ENCODE peak calls at places on chromosomes 4 and X, in ten cellular contexts. Q is CD8-positive, alpha-beta T cell; B is fibroblast of pulmonary artery; W is BJ; Z is heart right ventricle; J is AG10803; E is endothelial cell; V is lung; R is tibial artery; L is choroid plexus epithelial cell. G is an unnamed sample.
A peak's percentile ranks its signal among the peaks of the same experiment; 100 is the strongest.

GRCh38 chr4:26813698-26814097 is 46.9 kb upstream of the STIM2 start:
- DNase-seq in Q (no peak), B (no peak), W (no peak), Z (peak; percentile 16), J (no peak), E (no peak), V (no peak), R (no peak), L (no peak), G (no peak)

GRCh38 chr4:149409186-149410056 is 406.2 kb downstream of the IQCM start:
- DNase-seq in Q (no peak), B (peak; percentile 89), W (peak; percentile 19), Z (peak; percentile 68), J (peak; percentile 94), E (no peak), V (no peak), R (peak; percentile 19), L (peak; percentile 58), G (peak; percentile 73)

GRCh38 chrX:20382082-20382481 is 115.4 kb upstream of the RPS6KA3 start:
- DNase-seq in Q (no peak), B (no peak), W (no peak), Z (no peak), J (no peak), E (no peak), V (no peak), R (no peak), L (no peak), G (no peak)

GRCh38 chr4:142130636-142131035 is 494.3 kb downstream of the IL15 start:
- DNase-seq in Q (no peak), B (no peak), W (no peak), Z (no peak), J (no peak), E (no peak), V (no peak), R (no peak), L (no peak), G (no peak)

GRCh38 chrX:31708116-31708515 is 636.3 kb upstream of the FTHL17 start:
- DNase-seq in Q (no peak), B (peak; percentile 7), W (no peak), Z (no peak), J (no peak), E (no peak), V (no peak), R (no peak), L (peak; percentile 13), G (peak; percentile 4)

GRCh38 chr4:39731908-39732307 is 34.0 kb downstream of the UBE2K start:
- DNase-seq in Q (no peak), B (no peak), W (no peak), Z (no peak), J (no peak), E (no peak), V (no peak), R (no peak), L (no peak), G (no peak)

GRCh38 chrX:85108165-85108564 is 104.5 kb downstream of the APOOL start:
- DNase-seq in Q (no peak), B (no peak), W (no peak), Z (no peak), J (peak; percentile 2), E (no peak), V (no peak), R (no peak), L (no peak), G (peak; percentile 23)

GRCh38 chrX:31934842-31935241 is 863.0 kb upstream of the FTHL17 start:
- DNase-seq in Q (no peak), B (no peak), W (no peak), Z (no peak), J (no peak), E (no peak), V (no peak), R (no peak), L (no peak), G (no peak)

GRCh38 chr4:33746979-33747378 is 2497.3 kb downstream of the ARAP2 start:
- DNase-seq in Q (no peak), B (no peak), W (no peak), Z (no peak), J (peak; percentile 49), E (no peak), V (no peak), R (no peak), L (no peak), G (peak; percentile 43)

GRCh38 chr4:128244379-128244778 is 43.2 kb downstream of the PGRMC2 start:
- DNase-seq in Q (no peak), B (no peak), W (no peak), Z (no peak), J (peak; percentile 51), E (no peak), V (no peak), R (no peak), L (peak; percentile 68), G (peak; percentile 55)

GRCh38 chr4:73679836-73680235 is 59.6 kb upstream of the RASSF6 start:
- DNase-seq in Q (no peak), B (peak; percentile 75), W (peak; percentile 26), Z (no peak), J (peak; percentile 57), E (no peak), V (no peak), R (no peak), L (peak; percentile 38), G (peak; percentile 66)

GRCh38 chrX:11531226-11531625 is 134.5 kb downstream of the ARHGAP6 start:
- DNase-seq in Q (no peak), B (peak; percentile 55), W (no peak), Z (no peak), J (no peak), E (no peak), V (no peak), R (no peak), L (peak; percentile 51), G (no peak)

DNA sequence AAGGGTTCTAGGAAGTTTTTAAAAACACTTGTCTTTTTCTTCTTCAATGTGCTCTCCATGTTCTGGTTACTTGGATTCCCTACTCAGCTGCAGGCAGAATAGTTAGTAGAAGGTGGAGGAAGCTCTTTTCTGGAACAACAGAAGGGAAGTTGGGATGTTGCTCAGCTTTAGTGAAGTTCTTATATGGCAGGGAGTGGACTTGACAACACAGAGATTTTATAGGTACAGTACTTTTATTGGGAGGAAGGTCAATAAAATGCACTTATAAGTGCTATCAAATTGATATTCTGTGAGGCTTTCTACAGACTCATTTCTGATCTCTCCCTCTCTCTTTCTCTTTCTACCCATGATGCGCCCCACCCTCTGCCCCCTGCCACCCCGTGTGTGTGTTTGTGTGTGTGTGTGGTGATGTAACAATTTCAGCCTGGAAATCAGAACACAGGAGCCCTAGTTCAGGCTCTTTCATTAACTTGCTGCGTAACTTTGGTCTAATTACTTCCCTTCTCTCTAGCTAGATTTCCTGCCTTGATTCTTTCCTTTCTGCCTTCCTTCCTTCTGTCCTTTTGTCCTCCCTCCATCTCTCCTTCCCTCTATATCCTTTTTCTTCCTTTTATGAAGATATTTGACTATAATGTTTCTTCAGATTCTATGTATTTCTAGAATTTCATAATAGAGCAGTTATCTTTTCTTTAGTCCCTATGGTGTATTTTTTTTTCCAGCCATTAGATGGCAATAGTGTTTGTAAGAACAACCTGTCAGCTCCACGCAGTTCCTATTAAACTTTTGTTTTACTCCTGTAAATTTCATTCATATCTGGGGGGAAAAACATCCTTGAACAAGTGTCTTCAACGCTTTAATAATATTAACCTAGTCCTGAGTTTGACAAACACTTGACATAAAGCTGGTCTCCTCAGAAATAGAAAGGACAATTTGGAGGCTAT is 37.1 kb downstream of the HEPH start:
- DNase-seq in Q (no peak), B (peak; percentile 43), W (no peak), Z (no peak), J (peak; percentile 32), E (no peak), V (no peak), R (no peak), L (peak; percentile 42), G (no peak)
- TF ChIP-seq CTCF in Q (no peak), B (peak; percentile 35), W (peak; percentile 32), Z (peak; percentile 30), J (peak; percentile 48), E (no peak), V (no peak), R (no peak), L (no peak), G (peak; percentile 39)

DNA sequence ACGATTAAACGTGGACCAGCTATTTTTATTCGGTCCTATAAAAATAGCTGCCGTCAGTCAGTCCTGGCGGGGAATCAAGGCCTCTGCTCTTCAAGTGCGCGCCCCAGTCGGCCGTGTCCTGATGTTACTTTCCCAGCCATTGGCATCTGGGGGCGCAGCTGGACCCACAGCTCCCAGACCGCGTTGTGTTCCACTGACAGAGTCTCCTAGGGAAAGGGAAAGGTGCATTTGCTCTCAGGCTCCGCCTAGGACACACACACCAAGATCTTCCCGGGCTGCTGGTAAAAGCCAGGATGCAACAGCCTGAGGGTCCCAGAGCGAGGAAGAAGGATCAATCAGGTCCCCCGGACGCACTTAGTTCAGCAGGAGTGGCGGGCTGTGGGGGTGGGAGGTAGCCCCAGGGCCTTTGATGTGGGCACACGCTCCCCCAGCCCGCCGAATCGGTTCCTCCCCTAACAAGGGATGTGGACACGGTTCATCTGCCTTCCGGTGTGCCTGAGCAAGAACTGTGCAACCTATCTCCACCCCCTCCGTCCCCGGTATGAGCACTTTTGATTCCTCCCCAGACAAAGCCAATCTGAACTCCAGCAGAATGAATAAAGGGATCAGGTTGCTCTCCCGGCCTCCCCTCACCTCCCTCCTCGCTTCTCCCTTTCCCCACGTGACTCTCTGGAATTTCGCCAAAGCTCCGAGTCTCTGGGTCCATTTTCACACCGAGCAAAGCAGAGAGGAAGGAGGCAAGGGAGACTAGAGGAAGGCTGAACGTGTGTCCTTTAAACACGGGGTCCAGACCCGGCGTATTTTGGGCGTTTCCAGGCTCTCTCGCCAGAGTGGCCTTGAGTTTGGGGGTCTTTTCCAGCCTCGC is 626 bp upstream of the FRAS1 start:
- DNase-seq in Q (no peak), B (peak; percentile 71), W (peak; percentile 53), Z (peak; percentile 84), J (peak; percentile 56), E (peak; percentile 58), V (peak; percentile 81), R (peak; percentile 61), L (peak; percentile 72), G (peak; percentile 86)
- TF ChIP-seq CTCF in Q (no peak), B (no peak), W (peak; percentile 35), Z (peak; percentile 22), J (peak; percentile 13), E (no peak), V (no peak), R (no peak), L (no peak), G (peak; percentile 33)

GRCh38 chrX:136708348-136708747 is 60.4 kb downstream of the CD40LG start:
- DNase-seq in Q (no peak), B (peak; percentile 23), W (no peak), Z (no peak), J (no peak), E (no peak), V (no peak), R (no peak), L (peak; percentile 43), G (no peak)
- TF ChIP-seq CTCF in Q (peak; percentile 49), B (peak; percentile 52), W (peak; percentile 44), Z (peak; percentile 41), J (peak; percentile 55), E (peak; percentile 28), V (no peak), R (peak; percentile 9), L (peak; percentile 49), G (peak; percentile 51)

DNA sequence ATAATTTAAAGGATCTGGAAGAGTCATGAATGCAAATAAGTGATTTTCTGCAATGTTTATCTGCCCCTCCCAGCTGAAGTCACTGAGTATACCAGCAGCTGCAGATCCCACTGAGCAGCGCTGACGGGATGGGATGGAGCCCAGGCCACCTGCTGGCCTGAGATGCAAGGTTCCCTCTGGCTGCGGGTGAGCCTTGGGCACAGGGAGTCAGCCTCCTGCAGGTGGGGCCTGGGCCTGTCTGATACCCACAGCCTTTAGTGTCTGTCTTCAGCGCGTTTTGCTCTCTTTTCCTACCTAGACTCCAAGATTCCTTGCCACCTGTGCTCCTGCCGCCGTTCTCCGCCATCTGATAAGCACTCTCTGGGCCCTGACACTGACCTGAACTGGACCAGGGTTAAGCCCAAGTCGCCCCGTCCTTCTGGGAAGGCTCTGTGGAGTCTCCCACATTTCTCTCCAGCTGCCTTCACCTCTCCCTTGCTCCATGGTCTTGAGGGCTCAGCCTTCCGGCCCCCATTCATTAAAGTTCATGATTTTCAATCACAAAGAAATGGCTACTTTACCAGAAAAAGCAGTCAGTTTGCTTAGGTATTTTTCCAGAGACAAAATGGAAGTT is 223.1 kb upstream of the FAT1 start:
- DNase-seq in Q (no peak), B (peak; percentile 42), W (no peak), Z (no peak), J (no peak), E (peak; percentile 61), V (no peak), R (no peak), L (peak; percentile 60), G (peak; percentile 45)
- TF ChIP-seq CTCF in Q (no peak), B (peak; percentile 37), W (peak; percentile 22), Z (peak; percentile 9), J (peak; percentile 9), E (peak; percentile 60), V (no peak), R (no peak), L (peak; percentile 62), G (peak; percentile 78)